ENCODE peak calls at places on chromosomes 6 and 20, in six cellular contexts. One of them, this sample, is unnamed.
A peak's percentile ranks its signal among the peaks of the same experiment; 100 is the strongest.

GRCh38 chr6:13794184-13794583 is 20.2 kb downstream of the MCUR1 start:
- DNase-seq in EL: peak; percentile 84
- DNase-seq in choroid plexus epithelial cell: peak; percentile 62
- DNase-seq in HCT116: no peak
- DNase-seq in A549: peak; percentile 28
- DNase-seq in foreskin fibroblast: peak; percentile 84
- DNase-seq in this sample: peak; percentile 68

GRCh38 chr6:42204768-42205282 is 10.1 kb upstream of the GUCA1B start:
- DNase-seq in EL: no peak
- DNase-seq in choroid plexus epithelial cell: no peak
- DNase-seq in HCT116: no peak
- DNase-seq in A549: no peak
- DNase-seq in foreskin fibroblast: no peak
- DNase-seq in this sample: no peak

GRCh38 chr20:1524004-1524403 is 32.8 kb upstream of the SIRPB2 start:
- DNase-seq in EL: peak; percentile 53
- DNase-seq in choroid plexus epithelial cell: no peak
- DNase-seq in HCT116: no peak
- DNase-seq in A549: no peak
- DNase-seq in foreskin fibroblast: no peak
- DNase-seq in this sample: peak; percentile 5

GRCh38 chr6:41723178-41723935 is 12.1 kb downstream of the TFEB start:
- DNase-seq in EL: peak; percentile 93
- DNase-seq in choroid plexus epithelial cell: peak; percentile 95
- DNase-seq in HCT116: no peak
- DNase-seq in A549: peak; percentile 63
- DNase-seq in foreskin fibroblast: peak; percentile 96
- DNase-seq in this sample: peak; percentile 83

GRCh38 chr6:80639243-80639642 is 532.8 kb downstream of the BCKDHB start:
- DNase-seq in EL: no peak
- DNase-seq in choroid plexus epithelial cell: peak; percentile 60
- DNase-seq in HCT116: no peak
- DNase-seq in A549: peak; percentile 19
- DNase-seq in foreskin fibroblast: no peak
- DNase-seq in this sample: no peak

GRCh38 chr6:26121141-26122004 is 34.1 kb downstream of the HFE start:
- DNase-seq in EL: peak; percentile 52
- DNase-seq in choroid plexus epithelial cell: peak; percentile 20
- DNase-seq in HCT116: peak; percentile 45
- DNase-seq in A549: peak; percentile 88
- DNase-seq in foreskin fibroblast: peak; percentile 28
- DNase-seq in this sample: peak; percentile 39

GRCh38 chr6:137264308-137265075 is 45.3 kb upstream of the IFNGR1 start:
- DNase-seq in EL: no peak
- DNase-seq in choroid plexus epithelial cell: no peak
- DNase-seq in HCT116: no peak
- DNase-seq in A549: no peak
- DNase-seq in foreskin fibroblast: peak; percentile 62
- DNase-seq in this sample: no peak

GRCh38 chr20:50297498-50298348 is 107.1 kb downstream of the CEBPB start:
- DNase-seq in EL: no peak
- DNase-seq in choroid plexus epithelial cell: no peak
- DNase-seq in HCT116: no peak
- DNase-seq in A549: no peak
- DNase-seq in foreskin fibroblast: no peak
- DNase-seq in this sample: no peak

GRCh38 chr6:9540534-9541126 is 874.2 kb downstream of the TFAP2A start:
- DNase-seq in EL: peak; percentile 72
- DNase-seq in choroid plexus epithelial cell: peak; percentile 72
- DNase-seq in HCT116: peak; percentile 47
- DNase-seq in A549: peak; percentile 49
- DNase-seq in foreskin fibroblast: peak; percentile 79
- DNase-seq in this sample: peak; percentile 68

GRCh38 chr6:6007311-6008113 is 787 bp upstream of the NRN1 start:
- DNase-seq in EL: peak; percentile 35
- DNase-seq in choroid plexus epithelial cell: no peak
- DNase-seq in HCT116: no peak
- DNase-seq in A549: peak; percentile 18
- DNase-seq in foreskin fibroblast: no peak
- DNase-seq in this sample: no peak

This sample was measured in HFFc6.